ENCODE peak calls at places on chromosome 16, in six cellular contexts. N is aorta, W is neuronal stem cell, K is tibial artery, F is endodermal cell, E is lung. G is an unnamed sample. For H3K36me3, the result is how much of the 10 kb centered on the place peaks cover.

GRCh38 chr16:65410801-65411200 is 288.9 kb upstream of the CDH11 start:
- DNase-seq in N (no peak), W (no peak), K (no peak), F (no peak), E (no peak), G (no peak)

GRCh38 chr16:75471723-75472634 is 7.5 kb upstream of the TMEM170A start:
- DNase-seq in N (no peak), W (peak), K (peak), F (peak), E (no peak), G (peak)

GRCh38 chr16:55340445-55340844 is 16.4 kb downstream of the IRX6 start:
- DNase-seq in N (no peak), W (no peak), K (no peak), F (no peak), E (no peak), G (no peak)

GRCh38 chr16:23013484-23013883 is 135.8 kb downstream of the USP31 start:
- DNase-seq in N (no peak), W (no peak), K (no peak), F (peak), E (no peak), G (no peak)

GRCh38 chr16:19595043-19595767 is 39.7 kb downstream of the VPS35L start:
- DNase-seq in N (no peak), W (no peak), K (no peak), F (no peak), E (peak), G (no peak)

GRCh38 chr16:88303890-88304819 is 78.6 kb upstream of the ZNF469 start:
- DNase-seq in N (peak), W (no peak), K (no peak), F (no peak), E (peak), G (no peak)

GRCh38 chr16:77955127-77955526 is 67.2 kb upstream of the CLEC3A start:
- DNase-seq in N (no peak), W (no peak), K (no peak), F (no peak), E (no peak), G (no peak)

GRCh38 chr16:80285089-80285488 is 255.7 kb upstream of the DYNLRB2 start:
- DNase-seq in N (no peak), W (no peak), K (no peak), F (no peak), E (no peak), G (no peak)

GRCh38 chr16:19783363-19783762 is 65.3 kb downstream of the IQCK start:
- DNase-seq in N (no peak), W (no peak), K (no peak), F (no peak), E (no peak), G (no peak)

GRCh38 chr16:48963306-48963705 is 318.3 kb downstream of the CBLN1 start:
- DNase-seq in N (no peak), W (no peak), K (no peak), F (no peak), E (no peak), G (no peak)

GRCh38 chr16:27760845-27761176 is 210.9 kb downstream of the KATNIP start:
- DNase-seq in N (no peak), W (no peak), K (no peak), F (no peak), E (no peak), G (no peak)

GRCh38 chr16:88638323-88639230 is at the start of gene IL17C:
- DNase-seq in N (no peak), W (no peak), K (no peak), F (peak), E (no peak), G (no peak)

GRCh38 chr16:4298761-4299522 is 16.9 kb upstream of the GLIS2 start:
- DNase-seq in N (peak), W (no peak), K (peak), F (peak), E (peak), G (no peak)

GRCh38 chr16:2253293-2253692 is 1.9 kb upstream of the ECI1 start:
- DNase-seq in N (no peak), W (no peak), K (no peak), F (peak), E (no peak), G (no peak)

GRCh38 chr16:3431779-3432219 is 11.5 kb downstream of the ZNF597 start:
- DNase-seq in N (peak), W (no peak), K (no peak), F (no peak), E (peak), G (peak)

GRCh38 chr16:81599034-81599744 is 154.6 kb downstream of the CMIP start:
- DNase-seq in N (no peak), W (no peak), K (no peak), F (no peak), E (peak), G (no peak)

GRCh38 chr16:50257876-50258275 is 8.5 kb upstream of the ADCY7 start:
- DNase-seq in N (peak), W (no peak), K (peak), F (peak), E (no peak), G (no peak)

GRCh38 chr16:20899503-20900298 is 457 bp downstream of the DCUN1D3 start:
- DNase-seq in N (no peak), W (peak), K (peak), F (no peak), E (no peak), G (peak)

GRCh38 chr16:67935096-67935401 is 1.6 kb downstream of the PSMB10 start:
- DNase-seq in N (no peak), W (no peak), K (no peak), F (no peak), E (no peak), G (no peak)

GRCh38 chr16:50683689-50684374 is 2.7 kb upstream of the SNX20 start:
- DNase-seq in N (peak), W (no peak), K (peak), F (no peak), E (no peak), G (peak)

GRCh38 chr16:252366-253337 is 18.0 kb downstream of the FAM234A start:
- DNase-seq in N (no peak), W (no peak), K (no peak), F (no peak), E (no peak), G (peak)

GRCh38 chr16:81629032-81629802 is 149.9 kb upstream of the PLCG2 start:
- DNase-seq in N (no peak), W (no peak), K (no peak), F (no peak), E (no peak), G (no peak)

GRCh38 chr16:28100810-28101532 is 37.5 kb upstream of the GSG1L start:
- DNase-seq in N (peak), W (no peak), K (peak), F (no peak), E (no peak), G (no peak)

GRCh38 chr16:51762081-51762995 is 611.3 kb upstream of the SALL1 start:
- DNase-seq in N (peak), W (peak), K (peak), F (peak), E (peak), G (no peak)

GRCh38 chr16:85759631-85760419 is 8.9 kb upstream of the C16orf74 start:
- DNase-seq in N (no peak), W (no peak), K (no peak), F (peak), E (no peak), G (no peak)

GRCh38 chr16:18804540-18804939 is 3.2 kb upstream of the ARL6IP1 start:
- DNase-seq in N (no peak), W (no peak), K (no peak), F (peak), E (no peak), G (no peak)

GRCh38 chr16:55040366-55041086 is 109.9 kb downstream of the IRX5 start:
- DNase-seq in N (no peak), W (no peak), K (peak), F (no peak), E (no peak), G (no peak)

GRCh38 chr16:25750489-25750888 is 58.7 kb downstream of the HS3ST4 start:
- DNase-seq in N (no peak), W (no peak), K (no peak), F (no peak), E (no peak), G (no peak)

GRCh38 chr16:77679336-77679735 is 43.0 kb upstream of the NUDT7 start:
- DNase-seq in N (no peak), W (no peak), K (no peak), F (no peak), E (no peak), G (no peak)

GRCh38 chr16:10937068-10937859 is 5.0 kb downstream of the DEXI start:
- DNase-seq in N (peak), W (no peak), K (no peak), F (no peak), E (no peak), G (no peak)
- H3K27ac ChIP-seq in N (no peak), W (no peak), K (peak), F (no peak), E (peak), G (peak)

DNA sequence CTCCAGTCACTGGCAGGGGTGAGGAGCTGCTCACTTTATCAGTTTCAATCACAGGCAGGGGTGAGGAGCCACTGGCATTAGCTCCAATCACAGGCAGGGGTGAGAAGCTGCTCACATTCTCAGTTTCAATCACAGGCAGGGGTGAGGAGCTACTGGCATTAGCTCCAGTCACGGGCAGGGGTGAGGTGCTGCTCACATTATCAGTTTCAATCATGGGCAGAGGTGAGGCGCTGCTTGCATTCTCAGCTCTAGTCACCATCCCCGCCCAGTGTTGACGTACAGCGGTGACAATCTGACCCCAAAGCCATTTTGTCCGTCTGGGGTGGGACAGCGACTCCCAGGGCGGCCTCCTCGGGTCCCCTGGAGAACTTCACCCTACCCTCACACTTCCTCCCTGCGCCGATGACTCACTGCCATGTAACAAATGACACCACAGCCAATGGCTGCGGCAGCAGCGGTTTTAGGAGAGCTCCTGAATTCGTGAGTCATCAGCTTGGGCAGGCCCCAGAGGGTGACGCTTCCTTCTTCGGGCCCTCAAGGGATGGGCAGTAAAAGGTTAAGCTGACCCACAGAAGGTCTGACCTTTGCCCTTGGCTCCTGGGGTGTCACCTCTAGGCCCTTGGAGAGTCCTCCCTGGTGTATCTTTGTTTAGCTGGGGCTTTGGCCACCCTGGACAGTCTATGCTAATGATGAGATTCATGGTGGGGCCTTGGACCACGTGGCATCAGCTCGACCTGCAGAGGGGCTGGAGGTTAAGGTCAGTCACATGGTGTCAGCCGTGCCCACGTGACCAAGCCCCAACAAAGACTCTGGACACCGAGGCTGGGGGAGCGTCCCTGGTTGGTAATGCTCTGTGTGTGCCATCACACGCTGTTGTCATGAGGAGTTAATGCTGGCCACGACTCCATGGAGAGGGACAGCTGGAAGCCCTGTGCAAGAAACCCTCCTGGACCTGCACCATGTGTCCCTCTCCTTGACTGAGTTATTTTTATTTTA is 171.7 kb downstream of the C16orf95 start:
- DNase-seq in N (no peak), W (no peak), K (no peak), F (no peak), E (no peak), G (no peak)
- H3K36me3 ChIP-seq in N (under half), W (under half), K (under half), F (under half), E (under half), G (under half)

GRCh38 chr16:57238682-57239081 is 6.4 kb upstream of the ARL2BP start:
- DNase-seq in N (no peak), W (no peak), K (no peak), F (no peak), E (no peak), G (no peak)
- H3K27ac ChIP-seq in N (no peak), W (no peak), K (no peak), F (no peak), E (no peak), G (no peak)

GRCh38 chr16:66616592-66616991 is 12.1 kb downstream of the CMTM3 start:
- DNase-seq in N (no peak), W (no peak), K (peak), F (peak), E (no peak), G (no peak)
- H3K36me3 ChIP-seq in N (under half), W (half or more), K (under half), F (half or more), E (under half), G (under half)

DNA sequence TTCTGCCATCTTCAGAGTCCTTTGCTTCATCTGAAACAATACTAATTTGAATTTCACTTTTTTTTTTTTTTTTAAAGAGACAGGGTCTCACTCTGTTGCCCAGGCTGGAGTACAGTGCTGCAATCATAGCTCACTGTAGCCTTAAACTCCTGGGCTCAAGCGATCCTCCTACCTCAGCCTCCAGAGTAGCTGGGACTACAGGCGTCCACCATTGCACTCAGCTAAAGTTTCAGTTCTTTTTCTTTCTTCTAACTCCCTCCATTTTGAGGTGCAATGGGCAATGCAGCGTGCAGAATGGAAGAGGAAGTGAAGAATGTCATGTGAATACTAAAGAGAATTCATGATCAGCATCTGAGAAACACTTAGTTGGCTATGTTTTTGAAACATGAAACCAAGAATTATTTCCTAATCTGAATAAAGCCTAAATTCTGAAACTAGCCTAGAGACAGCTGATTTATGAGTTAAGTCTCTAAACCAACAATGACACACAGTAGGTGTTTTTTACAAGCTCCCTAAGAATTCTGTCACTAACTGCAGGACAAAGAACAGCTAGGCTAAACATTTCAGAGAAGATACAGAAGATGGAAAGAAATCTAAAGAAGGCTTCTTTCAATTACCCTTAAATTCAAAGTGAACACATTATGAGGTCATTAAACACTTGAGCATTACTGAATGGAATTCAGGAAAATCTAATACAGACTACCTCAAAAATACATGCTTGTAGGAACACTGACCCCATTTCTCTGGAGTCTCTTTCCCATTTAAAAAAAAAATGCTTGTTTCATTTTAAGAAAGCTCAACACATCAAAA is 21.0 kb downstream of the SNN start:
- DNase-seq in N (no peak), W (no peak), K (no peak), F (no peak), E (no peak), G (no peak)
- H3K27ac ChIP-seq in N (no peak), W (no peak), K (no peak), F (no peak), E (no peak), G (peak)

GRCh38 chr16:30760577-30761426 is 1.1 kb downstream of the CFAP119 start:
- DNase-seq in N (no peak), W (no peak), K (no peak), F (no peak), E (no peak), G (no peak)
- H3K36me3 ChIP-seq in N (under half), W (half or more), K (under half), F (half or more), E (under half), G (under half)

GRCh38 chr16:6483634-6484033 is 849.0 kb upstream of the RBFOX1 start:
- DNase-seq in N (no peak), W (peak), K (no peak), F (peak), E (no peak), G (no peak)
- H3K27ac ChIP-seq in N (no peak), W (no peak), K (no peak), F (no peak), E (no peak), G (no peak)

G was measured in naive thymus-derived CD4-positive, alpha-beta T cell.